ENCODE peak calls at places on chromosomes 13 and 19, in seven cellular contexts. Y is RWPE2; K is naive thymus-derived CD4-positive, alpha-beta T cell; G is heart left ventricle; X is Peyer's patch; R is neural progenitor cell; U is ovary. I is an unnamed sample.

GRCh38 chr13:76023644-76024043 is 387.5 kb downstream of the LMO7 start:
- DNase-seq in Y (no peak), K (no peak), G (no peak), X (no peak), R (no peak), U (no peak), I (no peak)

GRCh38 chr13:81283062-81283461 is 942.1 kb upstream of the SPRY2 start:
- DNase-seq in Y (no peak), K (no peak), G (no peak), X (no peak), R (no peak), U (no peak), I (no peak)

GRCh38 chr13:50566646-50567045 is 276.8 kb downstream of the DLEU7 start:
- DNase-seq in Y (no peak), K (no peak), G (no peak), X (no peak), R (no peak), U (no peak), I (no peak)

GRCh38 chr19:13408889-13409518 is 97.3 kb downstream of the CACNA1A start:
- DNase-seq in Y (no peak), K (no peak), G (no peak), X (no peak), R (peak; percentile 60), U (no peak), I (no peak)

GRCh38 chr19:40266111-40266510 is 19.0 kb downstream of the AKT2 start:
- DNase-seq in Y (no peak), K (peak; percentile 1), G (peak; percentile 78), X (no peak), R (no peak), U (no peak), I (no peak)

GRCh38 chr19:19541572-19541971 is 3.5 kb downstream of the CILP2 start:
- DNase-seq in Y (peak; percentile 47), K (no peak), G (no peak), X (no peak), R (no peak), U (no peak), I (no peak)

GRCh38 chr19:48413879-48414623 is 20.6 kb downstream of the GRIN2D start:
- DNase-seq in Y (peak; percentile 67), K (no peak), G (no peak), X (no peak), R (no peak), U (no peak), I (no peak)

GRCh38 chr19:28727133-28727834 is 485.7 kb downstream of the UQCRFS1 start:
- DNase-seq in Y (no peak), K (peak; percentile 11), G (peak; percentile 58), X (no peak), R (peak; percentile 43), U (no peak), I (no peak)

GRCh38 chr13:77623797-77624196 is 73.7 kb upstream of the SLAIN1 start:
- DNase-seq in Y (no peak), K (no peak), G (no peak), X (no peak), R (no peak), U (no peak), I (no peak)

GRCh38 chr13:61414686-61415664 is 674 bp downstream of the PCDH20 start:
- DNase-seq in Y (peak; percentile 44), K (no peak), G (no peak), X (peak; percentile 76), R (peak; percentile 91), U (no peak), I (no peak)

GRCh38 chr19:5775668-5776309 is 8.8 kb downstream of the PRR22 start:
- DNase-seq in Y (no peak), K (no peak), G (no peak), X (no peak), R (no peak), U (no peak), I (no peak)

GRCh38 chr19:31285744-31286143 is 63.5 kb downstream of the TSHZ3 start:
- DNase-seq in Y (no peak), K (no peak), G (no peak), X (peak; percentile 30), R (peak; percentile 13), U (peak; percentile 49), I (no peak)

GRCh38 chr19:56110515-56111448 is 10.3 kb downstream of the ZNF787 start:
- DNase-seq in Y (no peak), K (no peak), G (no peak), X (no peak), R (peak; percentile 34), U (peak; percentile 73), I (no peak)

GRCh38 chr19:2095338-2095938 is 688 bp downstream of the MOB3A start:
- DNase-seq in Y (no peak), K (peak; percentile 44), G (no peak), X (no peak), R (peak; percentile 11), U (no peak), I (no peak)

GRCh38 chr19:18649371-18650047 is 12.7 kb downstream of the KLHL26 start:
- DNase-seq in Y (no peak), K (no peak), G (peak; percentile 86), X (no peak), R (peak; percentile 46), U (peak; percentile 74), I (no peak)

GRCh38 chr19:48363810-48364563 is at the start of the genes SYNGR4 and TMEM143:
- DNase-seq in Y (peak; percentile 99), K (peak; percentile 99), G (peak; percentile 99), X (peak; percentile 99), R (peak; percentile 100), U (peak; percentile 99), I (peak; percentile 97)

GRCh38 chr19:18610556-18611326 is 1.9 kb upstream of the TMEM59L start:
- DNase-seq in Y (peak; percentile 48), K (no peak), G (no peak), X (no peak), R (peak; percentile 70), U (no peak), I (no peak)

GRCh38 chr13:45882626-45883025 is 31.1 kb upstream of the SIAH3 start:
- DNase-seq in Y (no peak), K (no peak), G (no peak), X (no peak), R (peak; percentile 92), U (no peak), I (no peak)

GRCh38 chr19:58277748-58278147 is 1.0 kb upstream of the ZNF8 start:
- DNase-seq in Y (no peak), K (no peak), G (no peak), X (no peak), R (no peak), U (no peak), I (no peak)

GRCh38 chr13:111372651-111373425 is 52.4 kb downstream of the TEX29 start:
- DNase-seq in Y (no peak), K (no peak), G (no peak), X (no peak), R (no peak), U (no peak), I (no peak)

GRCh38 chr19:4482721-4483120 is 10.6 kb downstream of the HDGFL2 start:
- DNase-seq in Y (no peak), K (no peak), G (no peak), X (no peak), R (no peak), U (no peak), I (no peak)

GRCh38 chr19:15251010-15251748 is 18.9 kb upstream of the EPHX3 start:
- DNase-seq in Y (no peak), K (no peak), G (no peak), X (no peak), R (no peak), U (peak; percentile 37), I (no peak)

GRCh38 chr19:34109596-34109995 is 62.7 kb upstream of the LSM14A start:
- DNase-seq in Y (no peak), K (no peak), G (no peak), X (no peak), R (no peak), U (no peak), I (no peak)

DNA sequence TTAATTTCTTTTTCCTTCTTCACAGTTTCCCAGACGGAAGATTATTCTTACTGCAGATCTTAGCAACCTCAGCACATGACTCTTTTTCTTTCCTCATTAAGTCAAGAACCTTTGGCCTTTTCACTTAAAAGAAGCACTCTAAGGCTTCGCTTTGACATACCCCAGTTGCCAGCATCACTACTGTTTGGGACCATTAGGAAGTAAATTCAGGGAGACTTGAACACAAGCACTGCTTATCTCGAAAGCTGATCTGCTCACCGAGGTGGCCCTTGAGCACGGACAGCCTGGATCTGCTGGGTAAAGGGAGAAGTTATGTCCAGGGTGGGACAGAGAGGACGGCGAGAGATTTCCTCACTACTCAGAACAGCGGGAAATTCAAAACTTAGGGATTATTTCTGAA is 151.4 kb upstream of the RNF113B start:
- DNase-seq in Y (no peak), K (no peak), G (no peak), X (no peak), R (peak; percentile 24), U (no peak), I (no peak)
- H3K4me1 ChIP-seq in Y (no peaks in the 10 kb centered on the region), K (no peaks in the 10 kb centered on the region), G (no peaks in the 10 kb centered on the region), X (no peaks in the 10 kb centered on the region), R (peaks cover 84% of the 10 kb centered on the region), U (peaks cover 6% of the 10 kb centered on the region), I (no peaks in the 10 kb centered on the region)

DNA sequence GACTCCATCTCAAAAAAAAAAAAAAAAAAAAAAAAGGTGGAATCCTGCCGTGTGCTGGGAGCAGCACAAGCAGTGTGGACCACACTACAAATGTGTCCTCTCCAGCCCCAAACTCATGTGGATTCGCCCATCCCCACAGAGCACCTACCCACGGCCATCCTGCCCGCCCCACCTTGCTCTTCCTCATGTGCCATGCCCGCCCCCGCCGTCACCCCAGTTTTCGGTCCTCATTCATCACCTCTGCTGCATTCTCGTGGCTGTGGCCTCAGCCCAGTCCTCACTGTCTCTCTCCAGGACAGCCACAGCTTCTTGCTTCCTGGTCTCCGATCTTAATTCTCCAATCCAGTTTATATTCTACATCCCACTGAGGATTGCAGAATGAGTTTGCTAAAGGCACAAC is 80.0 kb upstream of the TM9SF2 start:
- DNase-seq in Y (no peak), K (no peak), G (no peak), X (no peak), R (no peak), U (no peak), I (no peak)
- H3K4me3 ChIP-seq in Y (no peak overlapping the region), K (no peak overlapping the region), G (no peak overlapping the region), X (no peak overlapping the region), R (no peak overlapping the region), U (no peak overlapping the region), I (no peak overlapping the region)

DNA sequence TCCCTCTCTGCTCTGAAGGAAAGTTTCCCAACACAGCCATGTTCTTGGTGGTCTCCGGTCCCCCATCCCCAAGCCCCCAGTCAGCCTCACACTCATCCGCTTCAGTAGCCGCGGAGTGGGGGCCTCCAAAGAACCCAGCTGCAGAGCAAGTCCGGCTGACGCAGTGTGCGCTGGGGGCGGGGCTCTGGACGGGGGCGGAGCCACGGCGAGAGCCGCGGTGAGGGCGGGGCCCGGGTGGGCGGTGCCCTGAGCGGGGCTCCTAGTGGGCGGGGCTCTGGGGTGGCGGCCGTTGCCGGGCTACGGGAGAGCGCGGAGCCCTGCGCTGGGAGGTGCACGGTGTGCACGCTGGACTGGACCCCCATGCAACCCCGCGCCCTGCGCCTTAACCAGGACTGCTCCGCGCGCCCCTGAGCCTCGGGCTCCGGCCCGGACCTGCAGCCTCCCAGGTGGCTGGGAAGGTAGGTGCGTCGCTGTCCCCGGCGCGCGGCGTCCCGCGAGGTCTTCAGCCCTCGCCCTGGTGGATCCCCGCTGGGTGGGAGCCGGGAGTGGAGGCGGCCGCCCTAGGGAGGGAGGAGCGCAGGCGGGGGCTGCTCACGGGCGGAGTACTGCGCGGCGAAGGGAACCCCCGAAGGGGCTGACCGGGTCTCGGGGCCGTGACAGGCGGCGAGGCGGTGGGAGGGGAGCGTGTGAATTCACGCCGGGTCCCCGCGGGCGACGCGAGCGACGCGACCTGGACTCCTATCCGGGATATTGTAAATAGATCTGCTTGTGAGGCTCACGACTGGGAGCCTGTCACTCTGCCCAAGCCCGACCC is 9.1 kb downstream of the TNFRSF19 start:
- DNase-seq in Y (peak; percentile 77), K (peak; percentile 85), G (peak; percentile 97), X (peak; percentile 91), R (peak; percentile 98), U (peak; percentile 92), I (peak; percentile 94)
- H3K4me1 ChIP-seq in Y (no peaks in the 10 kb centered on the region), K (peaks cover 4% of the 10 kb centered on the region), G (peaks cover 4% of the 10 kb centered on the region), X (no peaks in the 10 kb centered on the region), R (peaks cover 18% of the 10 kb centered on the region), U (peaks cover 2% of the 10 kb centered on the region), I (peaks cover 10% of the 10 kb centered on the region)

GRCh38 chr19:45066921-45067661 is 9.2 kb downstream of the ZNF296 start:
- DNase-seq in Y (no peak), K (no peak), G (peak; percentile 42), X (peak; percentile 44), R (no peak), U (no peak), I (no peak)
- H3K4me3 ChIP-seq in Y (no peak overlapping the region), K (no peak overlapping the region), G (no peak overlapping the region), X (no peak overlapping the region), R (no peak overlapping the region), U (no peak overlapping the region), I (no peak overlapping the region)

I was measured in CD8-positive, alpha-beta T cell.